ENCODE peak calls at places on chromosomes 16 and 17, in seven cellular contexts. B is pancreas; G is endothelial cell; I is tibial artery; C is CD8-positive, alpha-beta T cell; Z is colonic mucosa; J is mesothelial cell of epicardium. N is an unnamed sample.

GRCh38 chr16:50371936-50372595 is 3.3 kb upstream of the BRD7 start:
- DNase-seq in I (peak), Z (no peak), B (no peak), G (no peak), C (no peak), J (no peak), N (peak)

GRCh38 chr16:533391-534088 is 6.0 kb downstream of the CAPN15 start:
- DNase-seq in I (no peak), B (peak), G (no peak), Z (peak), C (no peak), J (no peak), N (no peak)

GRCh38 chr17:37060966-37061365 is 112.2 kb downstream of the AATF start:
- DNase-seq in J (no peak), C (no peak), I (no peak), G (no peak), B (no peak), Z (no peak), N (no peak)

GRCh38 chr17:42040818-42041217 is 9.6 kb downstream of the C17orf113 start:
- DNase-seq in B (no peak), Z (no peak), I (no peak), J (no peak), C (no peak), G (no peak), N (no peak)

GRCh38 chr16:80746231-80746630 is 58.2 kb downstream of the CDYL2 start:
- DNase-seq in Z (no peak), I (no peak), J (no peak), C (no peak), G (no peak), B (no peak), N (no peak)

GRCh38 chr17:56478836-56479447 is 114.6 kb upstream of the NOG start:
- DNase-seq in G (peak), C (no peak), J (no peak), B (no peak), Z (peak), I (no peak), N (no peak)

GRCh38 chr16:3086596-3087242 is 12.4 kb downstream of the ZSCAN10 start:
- DNase-seq in I (no peak), J (no peak), Z (no peak), C (no peak), B (no peak), G (peak), N (no peak)

GRCh38 chr17:74466111-74466784 is at the start of gene CD300A:
- DNase-seq in C (no peak), I (no peak), Z (no peak), B (no peak), J (no peak), G (no peak), N (no peak)

GRCh38 chr17:5769936-5770335 is 185.6 kb upstream of the NLRP1 start:
- DNase-seq in C (no peak), I (no peak), J (no peak), B (no peak), G (no peak), Z (no peak), N (no peak)

GRCh38 chr16:27633721-27634120 is 83.8 kb downstream of the KATNIP start:
- DNase-seq in I (no peak), C (no peak), Z (no peak), B (no peak), J (no peak), G (no peak), N (no peak)

GRCh38 chr16:86740817-86741799 is 162.8 kb downstream of the FOXL1 start:
- DNase-seq in C (no peak), J (no peak), I (peak), B (no peak), G (peak), Z (no peak), N (peak)

GRCh38 chr17:77356109-77356689 is 215.4 kb downstream of the SEC14L1 start:
- DNase-seq in C (no peak), I (no peak), G (peak), B (no peak), Z (peak), J (no peak), N (peak)

GRCh38 chr16:67229906-67230808 is 3.2 kb downstream of the TMEM208 start:
- DNase-seq in Z (no peak), J (no peak), C (no peak), B (peak), I (no peak), G (no peak), N (no peak)

GRCh38 chr17:43468746-43469544 is 14.8 kb upstream of the DHX8 start:
- DNase-seq in Z (no peak), I (no peak), C (no peak), G (no peak), B (no peak), J (no peak), N (no peak)

GRCh38 chr17:3998436-3998835 is 34.2 kb upstream of the ATP2A3 start:
- DNase-seq in G (no peak), J (no peak), C (no peak), B (no peak), I (no peak), Z (no peak), N (no peak)

GRCh38 chr17:39462644-39463375 is 1.5 kb downstream of the CDK12 start:
- DNase-seq in B (peak), Z (peak), G (peak), C (peak), J (no peak), I (peak), N (no peak)

GRCh38 chr16:15641753-15642556 is 999 bp downstream of the MARF1 start:
- DNase-seq in J (no peak), C (no peak), B (no peak), Z (no peak), I (no peak), G (no peak), N (no peak)

GRCh38 chr16:84995666-84996065 is 15.7 kb downstream of the ZDHHC7 start:
- DNase-seq in B (no peak), J (no peak), Z (no peak), C (no peak), G (no peak), I (no peak), N (no peak)

GRCh38 chr17:58121925-58122324 is 26.3 kb upstream of the OR4D1 start:
- DNase-seq in Z (no peak), I (no peak), C (peak), B (no peak), G (no peak), J (no peak), N (no peak)

GRCh38 chr17:64001091-64001579 is 3.0 kb downstream of the PRR29 start:
- DNase-seq in B (no peak), G (no peak), J (no peak), I (peak), C (no peak), Z (no peak), N (no peak)

GRCh38 chr16:67084345-67085028 is 25.3 kb upstream of the PHAF1 start:
- DNase-seq in Z (no peak), I (no peak), B (no peak), C (no peak), J (no peak), G (no peak), N (no peak)

GRCh38 chr16:53945996-53946395 is 242.0 kb downstream of the FTO start:
- DNase-seq in B (no peak), J (no peak), Z (no peak), G (peak), C (no peak), I (no peak), N (no peak)

GRCh38 chr17:78780335-78780734 is 1.7 kb downstream of the CYTH1 start:
- DNase-seq in C (no peak), Z (no peak), J (no peak), I (no peak), G (no peak), B (no peak), N (no peak)

GRCh38 chr17:42363767-42364585 is 24.3 kb downstream of the STAT3 start:
- DNase-seq in C (no peak), G (no peak), B (no peak), J (no peak), I (no peak), Z (no peak), N (no peak)

GRCh38 chr16:74770826-74771526 is 3.6 kb downstream of the FA2H start:
- DNase-seq in Z (peak), C (no peak), I (no peak), G (no peak), B (no peak), J (no peak), N (no peak)

GRCh38 chr16:4103741-4104140 is 12.5 kb downstream of the ADCY9 start:
- DNase-seq in C (no peak), I (no peak), J (no peak), Z (no peak), G (no peak), B (no peak), N (no peak)

GRCh38 chr16:23877107-23878070 is 41.6 kb downstream of the PRKCB start:
- DNase-seq in C (no peak), J (no peak), G (no peak), B (no peak), I (no peak), Z (no peak), N (no peak)

GRCh38 chr17:14427914-14428639 is 127.2 kb downstream of the HS3ST3B1 start:
- DNase-seq in C (peak), G (peak), J (no peak), B (no peak), I (no peak), Z (no peak), N (no peak)

GRCh38 chr17:52035336-52035915 is 123.1 kb downstream of the CA10 start:
- DNase-seq in I (no peak), B (no peak), C (no peak), G (no peak), J (no peak), Z (no peak), N (peak)

GRCh38 chr16:20073203-20074088 is at the start of gene GPR139:
- DNase-seq in G (peak), C (no peak), B (no peak), Z (no peak), I (no peak), J (no peak), N (no peak)

GRCh38 chr16:4566144-4566543 is 10.0 kb downstream of the C16orf96 start:
- DNase-seq in G (no peak), B (no peak), J (no peak), Z (no peak), I (no peak), C (no peak), N (no peak)

GRCh38 chr17:2083613-2084128 is 28.8 kb downstream of the HIC1 start:
- DNase-seq in J (no peak), Z (no peak), B (no peak), C (no peak), I (no peak), G (no peak), N (no peak)

GRCh38 chr17:57455063-57455914 is 199.0 kb downstream of the MSI2 start:
- DNase-seq in C (peak), B (no peak), I (no peak), Z (no peak), G (no peak), J (no peak), N (no peak)

GRCh38 chr17:62179525-62180161 is 114.6 kb upstream of the MED13 start:
- DNase-seq in G (no peak), Z (peak), I (no peak), J (no peak), C (no peak), B (no peak), N (no peak)
- TF ChIP-seq CTCF in G (no peak), Z (peak), I (no peak), J (no peak), C (no peak), B (no peak), N (no peak)

GRCh38 chr17:53150101-53150698 is 672.5 kb upstream of the KIF2B start:
- DNase-seq in C (no peak), B (no peak), Z (no peak), I (no peak), G (no peak), J (no peak), N (no peak)
- TF ChIP-seq CTCF in C (no peak), B (no peak), Z (no peak), I (no peak), G (no peak), J (no peak), N (peak)

GRCh38 chr17:8791910-8792270 is 7.3 kb downstream of the MFSD6L start:
- DNase-seq in C (no peak), I (no peak), G (no peak), J (no peak), Z (no peak), B (no peak), N (no peak)

GRCh38 chr17:8792646-8793045 is 6.5 kb downstream of the MFSD6L start:
- DNase-seq in J (no peak), I (no peak), C (no peak), B (no peak), G (no peak), Z (no peak), N (no peak)

GRCh38 chr17:8793649-8794048 is 5.5 kb downstream of the MFSD6L start:
- DNase-seq in Z (no peak), I (no peak), B (no peak), C (no peak), J (no peak), G (no peak), N (no peak)

GRCh38 chr17:8789743-8790142 is 9.4 kb downstream of the MFSD6L start:
- DNase-seq in C (no peak), I (no peak), J (no peak), B (no peak), G (no peak), Z (no peak), N (no peak)

DNA sequence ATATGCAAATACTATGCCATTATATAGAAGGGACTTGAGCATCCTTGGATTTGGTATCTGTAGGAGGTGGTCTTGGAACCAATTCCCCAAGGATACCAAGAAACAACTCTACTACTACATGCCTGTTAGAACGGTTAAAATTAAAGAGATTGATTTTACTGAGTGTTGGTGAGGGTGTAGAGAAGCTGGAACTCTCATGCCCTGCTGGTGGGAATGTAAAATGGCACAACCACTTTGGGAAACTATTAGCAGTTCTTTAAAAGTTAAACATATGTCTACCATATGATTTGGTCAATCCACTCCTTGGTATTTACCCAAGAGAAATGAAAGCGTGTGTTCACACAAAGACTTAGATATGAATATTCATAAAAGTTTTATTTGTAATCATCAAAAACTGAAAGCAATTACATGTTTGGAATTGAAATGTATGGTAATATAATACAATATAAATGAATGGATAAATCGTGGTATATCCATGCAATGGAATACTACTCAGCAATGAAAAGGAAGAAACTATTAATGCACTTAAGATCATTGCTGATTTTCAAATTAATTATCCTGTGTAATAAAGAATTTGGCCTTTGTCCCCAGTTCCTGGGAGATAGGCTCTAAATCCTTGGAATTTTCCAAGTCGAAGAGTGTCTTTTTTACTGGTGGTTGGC is 7.8 kb downstream of the MFSD6L start:
- DNase-seq in C (no peak), I (no peak), B (no peak), Z (no peak), J (no peak), G (no peak), N (no peak)
- TF ChIP-seq CTCF in C (no peak), I (no peak), B (no peak), Z (no peak), J (peak), G (peak), N (no peak)

GRCh38 chr16:88926374-88926990 is 50.5 kb downstream of the CBFA2T3 start:
- DNase-seq in Z (no peak), B (peak), G (no peak), J (no peak), C (no peak), I (no peak), N (no peak)

GRCh38 chr16:88923450-88923849 is 53.6 kb downstream of the CBFA2T3 start:
- DNase-seq in Z (no peak), G (no peak), B (no peak), J (no peak), C (no peak), I (no peak), N (no peak)

GRCh38 chr16:88925540-88925887 is 51.5 kb downstream of the CBFA2T3 start:
- DNase-seq in J (no peak), Z (no peak), I (no peak), B (no peak), G (no peak), C (no peak), N (no peak)

GRCh38 chr16:88923926-88924833 is 52.8 kb downstream of the CBFA2T3 start:
- DNase-seq in I (no peak), Z (no peak), G (no peak), J (no peak), C (no peak), B (peak), N (no peak)

GRCh38 chr16:88924834-88925539 is 52.0 kb downstream of the CBFA2T3 start:
- DNase-seq in C (no peak), J (no peak), Z (no peak), G (peak), B (peak), I (no peak), N (peak)
- TF ChIP-seq CTCF in C (no peak), J (no peak), Z (no peak), G (no peak), B (no peak), I (peak), N (no peak)

DNA sequence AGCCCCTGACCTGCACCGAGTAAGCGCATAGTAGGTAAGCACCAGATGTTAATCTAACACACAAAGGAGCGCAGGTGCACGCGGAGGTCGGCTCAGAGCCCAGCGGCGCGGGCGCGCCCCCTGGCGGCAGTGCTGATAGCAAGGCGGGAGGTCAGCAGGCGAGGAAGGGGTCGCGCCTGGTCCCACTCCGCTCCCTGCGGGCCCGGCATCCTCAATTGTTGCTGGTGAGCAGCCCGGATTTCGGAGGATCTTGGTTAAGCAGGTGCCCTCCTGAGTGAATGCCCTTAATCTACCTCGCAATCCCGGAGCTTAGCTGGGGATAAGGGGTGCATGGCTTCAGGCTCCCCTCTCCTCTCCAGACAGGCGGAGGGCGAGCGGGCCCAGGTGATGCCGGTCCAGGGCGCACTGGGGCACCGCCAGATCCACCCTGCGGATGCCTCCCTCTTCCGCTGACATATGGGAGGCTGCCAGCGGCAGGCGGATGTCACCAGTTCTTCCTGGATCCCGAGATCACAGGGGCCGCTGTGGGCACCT is 4.0 kb upstream of the WNT3 start:
- DNase-seq in B (no peak), I (no peak), J (no peak), G (no peak), Z (peak), C (no peak), N (no peak)
- TF ChIP-seq CTCF in B (peak), I (no peak), J (peak), G (peak), Z (peak), C (peak), N (peak)

GRCh38 chr17:53950207-53950857 is 127.6 kb downstream of the KIF2B start:
- DNase-seq in G (peak), Z (no peak), C (no peak), B (no peak), I (no peak), J (no peak), N (no peak)

GRCh38 chr17:53949473-53950090 is 126.9 kb downstream of the KIF2B start:
- DNase-seq in Z (no peak), I (no peak), C (no peak), J (no peak), B (no peak), G (no peak), N (no peak)

GRCh38 chr17:53950858-53951250 is 128.1 kb downstream of the KIF2B start:
- DNase-seq in B (no peak), G (no peak), J (no peak), I (no peak), C (no peak), Z (no peak), N (no peak)

DNA sequence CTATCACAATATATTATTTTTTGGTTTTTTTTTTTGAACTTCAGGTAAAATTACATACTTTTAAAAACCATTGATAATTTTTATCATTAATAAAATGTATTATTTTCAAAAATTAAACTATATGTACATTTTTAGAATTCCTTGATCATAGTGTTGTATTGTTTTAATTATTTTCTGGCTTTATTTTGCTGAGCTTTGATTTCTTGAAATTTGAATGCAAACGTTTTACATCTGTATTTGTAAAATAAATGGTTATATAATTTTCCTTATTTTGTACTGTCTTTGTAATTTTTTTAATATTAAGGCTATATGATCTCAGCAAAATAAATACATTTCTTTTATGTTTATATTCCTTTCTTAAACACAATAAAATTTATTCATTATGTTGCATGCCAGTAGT is 125.6 kb downstream of the KIF2B start:
- DNase-seq in J (no peak), G (no peak), B (no peak), I (no peak), Z (no peak), C (no peak), N (no peak)
- TF ChIP-seq CTCF in J (no peak), G (no peak), B (no peak), I (no peak), Z (no peak), C (no peak), N (no peak)

GRCh38 chr16:57577214-57577613 is 34.8 kb downstream of the ADGRG5 start:
- DNase-seq in I (peak), Z (no peak), C (no peak), J (no peak), B (no peak), G (no peak), N (no peak)
- TF ChIP-seq CTCF in I (no peak), Z (no peak), C (no peak), J (no peak), B (no peak), G (no peak), N (no peak)